ENCODE peak calls at places on chromosomes 7 and 10, in five cellular contexts. One of them, this sample, is unnamed. For H3K36me3, the result is how much of the 10 kb centered on the place peaks cover.

GRCh38 chr7:105130048-105130447 is 116.0 kb downstream of the KMT2E start:
- DNase-seq in heart left ventricle: no peak
- DNase-seq in pancreas: no peak
- DNase-seq in GM23338: no peak
- DNase-seq in tibial artery: no peak
- DNase-seq in this sample: no peak

GRCh38 chr7:4862156-4862555 is 326 bp upstream of the PAPOLB start:
- DNase-seq in heart left ventricle: no peak
- DNase-seq in pancreas: no peak
- DNase-seq in GM23338: no peak
- DNase-seq in tibial artery: no peak
- DNase-seq in this sample: no peak

GRCh38 chr10:74156919-74157289 is 5.9 kb downstream of the ADK start:
- DNase-seq in heart left ventricle: peak
- DNase-seq in pancreas: no peak
- DNase-seq in GM23338: no peak
- DNase-seq in tibial artery: no peak
- DNase-seq in this sample: peak

GRCh38 chr7:90629306-90629918 is 33.3 kb downstream of the CDK14 start:
- DNase-seq in heart left ventricle: no peak
- DNase-seq in pancreas: no peak
- DNase-seq in GM23338: peak
- DNase-seq in tibial artery: no peak
- DNase-seq in this sample: peak

GRCh38 chr10:36441557-36441956 is 683.8 kb upstream of the ANKRD30A start:
- DNase-seq in heart left ventricle: peak
- DNase-seq in pancreas: no peak
- DNase-seq in GM23338: no peak
- DNase-seq in tibial artery: no peak
- DNase-seq in this sample: peak

GRCh38 chr10:116671274-116671926 is 50.6 kb downstream of the PNLIPRP2 start:
- DNase-seq in heart left ventricle: no peak
- DNase-seq in pancreas: no peak
- DNase-seq in GM23338: no peak
- DNase-seq in tibial artery: no peak
- DNase-seq in this sample: no peak

GRCh38 chr7:32958046-32959025 is 1.1 kb downstream of the FKBP9 start:
- DNase-seq in heart left ventricle: peak
- DNase-seq in pancreas: no peak
- DNase-seq in GM23338: peak
- DNase-seq in tibial artery: peak
- DNase-seq in this sample: peak

GRCh38 chr10:8044908-8045727 is 9.4 kb upstream of the GATA3 start:
- DNase-seq in heart left ventricle: no peak
- DNase-seq in pancreas: no peak
- DNase-seq in GM23338: peak
- DNase-seq in tibial artery: no peak
- DNase-seq in this sample: no peak

GRCh38 chr7:73778801-73779389 is 8.8 kb upstream of the CLDN3 start:
- DNase-seq in heart left ventricle: no peak
- DNase-seq in pancreas: no peak
- DNase-seq in GM23338: no peak
- DNase-seq in tibial artery: no peak
- DNase-seq in this sample: no peak

GRCh38 chr7:55307123-55307916 is 57.8 kb upstream of the LANCL2 start:
- DNase-seq in heart left ventricle: no peak
- DNase-seq in pancreas: no peak
- DNase-seq in GM23338: peak
- DNase-seq in tibial artery: no peak
- DNase-seq in this sample: peak

GRCh38 chr10:95861401-95861800 is 46.4 kb upstream of the CC2D2B start:
- DNase-seq in heart left ventricle: no peak
- DNase-seq in pancreas: no peak
- DNase-seq in GM23338: no peak
- DNase-seq in tibial artery: no peak
- DNase-seq in this sample: no peak

GRCh38 chr7:102426268-102427031 is 6.9 kb upstream of the ORAI2 start:
- DNase-seq in heart left ventricle: no peak
- DNase-seq in pancreas: no peak
- DNase-seq in GM23338: no peak
- DNase-seq in tibial artery: no peak
- DNase-seq in this sample: no peak

GRCh38 chr7:299628-300027 is 9.7 kb downstream of the FOXL3 start:
- DNase-seq in heart left ventricle: peak
- DNase-seq in pancreas: no peak
- DNase-seq in GM23338: no peak
- DNase-seq in tibial artery: no peak
- DNase-seq in this sample: no peak

GRCh38 chr7:44433255-44434022 is 57.0 kb downstream of the NUDCD3 start:
- DNase-seq in heart left ventricle: no peak
- DNase-seq in pancreas: no peak
- DNase-seq in GM23338: no peak
- DNase-seq in tibial artery: no peak
- DNase-seq in this sample: no peak

GRCh38 chr7:36986429-36987362 is 262.4 kb upstream of the AOAH start:
- DNase-seq in heart left ventricle: peak
- DNase-seq in pancreas: peak
- DNase-seq in GM23338: peak
- DNase-seq in tibial artery: peak
- DNase-seq in this sample: peak

GRCh38 chr7:128197586-128197985 is 43.5 kb upstream of the LEP start:
- DNase-seq in heart left ventricle: no peak
- DNase-seq in pancreas: no peak
- DNase-seq in GM23338: no peak
- DNase-seq in tibial artery: no peak
- DNase-seq in this sample: no peak

GRCh38 chr10:122740640-122741039 is 41.0 kb upstream of the C10orf120 start:
- DNase-seq in heart left ventricle: no peak
- DNase-seq in pancreas: no peak
- DNase-seq in GM23338: no peak
- DNase-seq in tibial artery: no peak
- DNase-seq in this sample: no peak

GRCh38 chr7:28389504-28390385 is 22.6 kb upstream of the CREB5 start:
- DNase-seq in heart left ventricle: no peak
- DNase-seq in pancreas: no peak
- DNase-seq in GM23338: peak
- DNase-seq in tibial artery: no peak
- DNase-seq in this sample: peak

GRCh38 chr10:14184841-14185500 is 145.8 kb downstream of the FRMD4A start:
- DNase-seq in heart left ventricle: no peak
- DNase-seq in pancreas: no peak
- DNase-seq in GM23338: peak
- DNase-seq in tibial artery: no peak
- DNase-seq in this sample: peak

GRCh38 chr10:119367841-119368549 is 160.6 kb downstream of the GRK5 start:
- DNase-seq in heart left ventricle: peak
- DNase-seq in pancreas: no peak
- DNase-seq in GM23338: no peak
- DNase-seq in tibial artery: no peak
- DNase-seq in this sample: no peak

GRCh38 chr7:38187794-38188472 is 9.9 kb downstream of the STARD3NL start:
- DNase-seq in heart left ventricle: no peak
- DNase-seq in pancreas: no peak
- DNase-seq in GM23338: no peak
- DNase-seq in tibial artery: no peak
- DNase-seq in this sample: no peak

GRCh38 chr10:132788180-132788830 is 2.4 kb upstream of the NKX6-2 start:
- DNase-seq in heart left ventricle: no peak
- DNase-seq in pancreas: no peak
- DNase-seq in GM23338: peak
- DNase-seq in tibial artery: no peak
- DNase-seq in this sample: no peak

GRCh38 chr10:75099952-75100763 is 11.3 kb upstream of the SAMD8 start:
- DNase-seq in heart left ventricle: peak
- DNase-seq in pancreas: peak
- DNase-seq in GM23338: peak
- DNase-seq in tibial artery: peak
- DNase-seq in this sample: peak

GRCh38 chr7:110759069-110759468 is 331.9 kb upstream of the LRRN3 start:
- DNase-seq in heart left ventricle: no peak
- DNase-seq in pancreas: no peak
- DNase-seq in GM23338: no peak
- DNase-seq in tibial artery: no peak
- DNase-seq in this sample: no peak

GRCh38 chr7:7889791-7890568 is 78.6 kb upstream of the GLCCI1 start:
- DNase-seq in heart left ventricle: no peak
- DNase-seq in pancreas: no peak
- DNase-seq in GM23338: peak
- DNase-seq in tibial artery: no peak
- DNase-seq in this sample: no peak

GRCh38 chr10:103666109-103666508 is 172.6 kb downstream of the NEURL1 start:
- DNase-seq in heart left ventricle: no peak
- DNase-seq in pancreas: no peak
- DNase-seq in GM23338: peak
- DNase-seq in tibial artery: no peak
- DNase-seq in this sample: peak

GRCh38 chr7:99010281-99010680 is 131.9 kb downstream of the TRRAP start:
- DNase-seq in heart left ventricle: no peak
- DNase-seq in pancreas: no peak
- DNase-seq in GM23338: no peak
- DNase-seq in tibial artery: no peak
- DNase-seq in this sample: no peak
- H3K27ac ChIP-seq in heart left ventricle: no peak
- H3K27ac ChIP-seq in pancreas: no peak
- H3K27ac ChIP-seq in GM23338: no peak
- H3K27ac ChIP-seq in tibial artery: no peak
- H3K27ac ChIP-seq in this sample: no peak

DNA sequence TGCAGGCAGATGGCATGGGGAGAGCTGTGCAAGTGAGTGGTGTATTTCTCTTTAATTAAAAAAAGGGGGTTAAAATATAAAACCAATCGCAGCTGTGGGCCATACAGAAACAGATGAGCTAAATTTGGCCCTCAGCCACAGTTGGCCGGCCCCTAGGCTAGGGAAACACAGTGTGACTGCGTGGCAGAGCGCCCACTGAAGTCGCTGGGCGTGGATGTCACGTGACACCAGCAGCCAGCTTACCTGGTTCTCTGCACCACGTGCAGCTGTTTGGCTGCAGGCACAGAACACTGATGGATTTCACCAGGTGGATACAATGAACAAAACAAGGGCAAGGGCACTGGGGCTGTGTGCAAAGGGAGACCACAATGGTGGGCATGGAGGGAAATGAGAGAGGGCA is 119.3 kb upstream of the ZNF746 start:
- DNase-seq in heart left ventricle: no peak
- DNase-seq in pancreas: peak
- DNase-seq in GM23338: no peak
- DNase-seq in tibial artery: no peak
- DNase-seq in this sample: no peak
- H3K36me3 ChIP-seq in heart left ventricle: half or more
- H3K36me3 ChIP-seq in pancreas: under half
- H3K36me3 ChIP-seq in GM23338: under half
- H3K36me3 ChIP-seq in tibial artery: half or more
- H3K36me3 ChIP-seq in this sample: half or more

GRCh38 chr10:77507313-77507712 is 130.3 kb downstream of the KCNMA1 start:
- DNase-seq in heart left ventricle: no peak
- DNase-seq in pancreas: no peak
- DNase-seq in GM23338: no peak
- DNase-seq in tibial artery: no peak
- DNase-seq in this sample: no peak

GRCh38 chr10:77505431-77506334 is 131.9 kb downstream of the KCNMA1 start:
- DNase-seq in heart left ventricle: no peak
- DNase-seq in pancreas: no peak
- DNase-seq in GM23338: no peak
- DNase-seq in tibial artery: no peak
- DNase-seq in this sample: peak

GRCh38 chr10:77504870-77505257 is 132.7 kb downstream of the KCNMA1 start:
- DNase-seq in heart left ventricle: no peak
- DNase-seq in pancreas: peak
- DNase-seq in GM23338: no peak
- DNase-seq in tibial artery: no peak
- DNase-seq in this sample: peak

GRCh38 chr10:77508076-77508475 is 129.5 kb downstream of the KCNMA1 start:
- DNase-seq in heart left ventricle: no peak
- DNase-seq in pancreas: no peak
- DNase-seq in GM23338: no peak
- DNase-seq in tibial artery: no peak
- DNase-seq in this sample: no peak

DNA sequence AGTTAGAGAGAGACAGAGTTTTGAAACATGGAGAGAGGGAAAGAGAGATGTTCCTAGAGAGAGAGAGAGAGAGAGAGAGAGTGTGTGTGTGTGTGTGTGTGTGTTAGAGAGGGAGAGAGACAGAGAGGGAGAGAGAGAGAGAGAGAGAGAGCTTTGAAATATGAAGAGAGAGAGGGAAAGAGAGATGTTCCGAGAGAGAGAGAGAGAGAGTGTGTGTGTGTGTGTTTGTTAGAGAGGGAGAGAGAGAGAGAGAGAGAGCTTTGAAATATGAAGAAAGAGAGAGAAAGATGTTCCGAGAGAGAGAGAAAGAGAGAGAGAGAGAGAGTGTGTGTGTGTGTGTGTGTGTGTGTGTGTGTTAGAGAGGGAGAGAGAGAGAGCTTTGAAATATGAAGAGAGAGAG is 131.1 kb downstream of the KCNMA1 start:
- DNase-seq in heart left ventricle: no peak
- DNase-seq in pancreas: no peak
- DNase-seq in GM23338: no peak
- DNase-seq in tibial artery: no peak
- DNase-seq in this sample: no peak
- H3K27ac ChIP-seq in heart left ventricle: no peak
- H3K27ac ChIP-seq in pancreas: no peak
- H3K27ac ChIP-seq in GM23338: no peak
- H3K27ac ChIP-seq in tibial artery: peak
- H3K27ac ChIP-seq in this sample: peak

GRCh38 chr10:11761431-11761830 is 19.2 kb downstream of the ECHDC3 start:
- DNase-seq in heart left ventricle: no peak
- DNase-seq in pancreas: no peak
- DNase-seq in GM23338: no peak
- DNase-seq in tibial artery: no peak
- DNase-seq in this sample: no peak

GRCh38 chr10:11760861-11761260 is 18.7 kb downstream of the ECHDC3 start:
- DNase-seq in heart left ventricle: peak
- DNase-seq in pancreas: no peak
- DNase-seq in GM23338: no peak
- DNase-seq in tibial artery: no peak
- DNase-seq in this sample: no peak

GRCh38 chr10:11758527-11759236 is 16.5 kb downstream of the ECHDC3 start:
- DNase-seq in heart left ventricle: no peak
- DNase-seq in pancreas: no peak
- DNase-seq in GM23338: no peak
- DNase-seq in tibial artery: no peak
- DNase-seq in this sample: no peak

GRCh38 chr10:11759347-11759746 is 17.2 kb downstream of the ECHDC3 start:
- DNase-seq in heart left ventricle: no peak
- DNase-seq in pancreas: no peak
- DNase-seq in GM23338: no peak
- DNase-seq in tibial artery: no peak
- DNase-seq in this sample: no peak

DNA sequence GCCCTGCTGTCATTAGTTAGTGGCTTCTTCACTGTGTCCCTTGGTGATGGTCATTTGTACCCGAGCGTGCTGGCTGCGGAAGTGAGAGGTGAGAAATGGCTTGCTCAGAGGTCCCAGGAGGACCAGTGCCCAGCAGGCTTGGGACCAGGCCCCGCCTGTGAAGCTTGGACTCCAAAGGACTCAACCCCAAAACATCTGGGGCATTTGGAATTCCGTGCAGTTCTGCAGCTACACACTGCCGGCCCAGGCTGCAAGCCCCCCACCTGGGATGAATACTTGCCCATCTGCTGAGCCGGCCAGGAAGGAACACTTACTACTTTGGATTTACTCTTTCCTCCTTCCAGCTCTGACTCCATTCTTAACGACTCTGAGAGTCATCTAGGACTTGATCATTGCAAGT is 18.0 kb downstream of the ECHDC3 start:
- DNase-seq in heart left ventricle: no peak
- DNase-seq in pancreas: no peak
- DNase-seq in GM23338: no peak
- DNase-seq in tibial artery: no peak
- DNase-seq in this sample: no peak
- H3K36me3 ChIP-seq in heart left ventricle: under half
- H3K36me3 ChIP-seq in pancreas: under half
- H3K36me3 ChIP-seq in GM23338: under half
- H3K36me3 ChIP-seq in tibial artery: half or more
- H3K36me3 ChIP-seq in this sample: under half

This sample was measured in brain microvascular endothelial cell.